ENCODE peak calls at places on chromosomes 2 and 18, in nine cellular contexts. J is breast epithelium, Z is mammary epithelial cell, A is neural progenitor cell, C is HepG2, D is tibial nerve, T is pancreas, O is tibial artery, P is prostate gland. V is an unnamed sample.

GRCh38 chr2:157107877-157108276 is 149.6 kb upstream of the GALNT5 start:
- DNase-seq in J (no peak), Z (peak; percentile 79), A (no peak), C (no peak), D (no peak), T (no peak), O (no peak), P (no peak), V (peak; percentile 8)

GRCh38 chr2:66390811-66391210 is 44.1 kb upstream of the MEIS1 start:
- DNase-seq in J (no peak), Z (peak; percentile 59), A (no peak), C (no peak), D (no peak), T (no peak), O (no peak), P (no peak), V (peak; percentile 77)

GRCh38 chr2:64296150-64296500 is 151.9 kb upstream of the PELI1 start:
- DNase-seq in J (no peak), Z (no peak), A (no peak), C (no peak), D (no peak), T (no peak), O (no peak), P (no peak), V (no peak)

GRCh38 chr2:45180033-45180746 is 170.9 kb upstream of the SIX2 start:
- DNase-seq in J (no peak), Z (no peak), A (no peak), C (no peak), D (no peak), T (no peak), O (no peak), P (no peak), V (no peak)

GRCh38 chr18:49966090-49966489 is 152.8 kb upstream of the ACAA2 start:
- DNase-seq in J (no peak), Z (no peak), A (no peak), C (no peak), D (no peak), T (no peak), O (no peak), P (no peak), V (no peak)

GRCh38 chr2:205763708-205764501 is 81.6 kb downstream of the NRP2 start:
- DNase-seq in J (no peak), Z (no peak), A (peak; percentile 86), C (no peak), D (peak; percentile 45), T (peak; percentile 21), O (peak; percentile 72), P (no peak), V (no peak)

GRCh38 chr2:159497256-159497655 is 119.1 kb downstream of the BAZ2B start:
- DNase-seq in J (no peak), Z (peak; percentile 84), A (no peak), C (peak; percentile 41), D (peak; percentile 4), T (no peak), O (no peak), P (no peak), V (peak; percentile 87)

GRCh38 chr2:207727256-207727655 is 15.8 kb downstream of the CCNYL1 start:
- DNase-seq in J (no peak), Z (peak; percentile 65), A (no peak), C (no peak), D (no peak), T (no peak), O (no peak), P (no peak), V (no peak)

GRCh38 chr2:238955648-238956531 is 108.0 kb downstream of the TWIST2 start:
- DNase-seq in J (no peak), Z (peak; percentile 29), A (no peak), C (no peak), D (no peak), T (no peak), O (peak; percentile 28), P (peak; percentile 1), V (peak; percentile 22)

GRCh38 chr2:202079289-202079688 is 6.2 kb downstream of the KIAA2012 start:
- DNase-seq in J (no peak), Z (peak; percentile 15), A (no peak), C (no peak), D (no peak), T (no peak), O (no peak), P (no peak), V (peak; percentile 44)

GRCh38 chr18:40493316-40493715 is 1461.7 kb upstream of the PIK3C3 start:
- DNase-seq in J (no peak), Z (no peak), A (no peak), C (no peak), D (no peak), T (no peak), O (no peak), P (no peak), V (no peak)

GRCh38 chr18:59902180-59902992 is 2.6 kb downstream of the PMAIP1 start:
- DNase-seq in J (no peak), Z (peak; percentile 76), A (no peak), C (no peak), D (no peak), T (no peak), O (no peak), P (no peak), V (no peak)

GRCh38 chr2:16655457-16655837 is 10.2 kb downstream of the CYRIA start:
- DNase-seq in J (no peak), Z (no peak), A (no peak), C (no peak), D (no peak), T (no peak), O (no peak), P (no peak), V (no peak)

GRCh38 chr2:28433215-28433614 is 40.6 kb downstream of the FOSL2 start:
- DNase-seq in J (no peak), Z (no peak), A (no peak), C (no peak), D (no peak), T (no peak), O (no peak), P (no peak), V (no peak)

GRCh38 chr2:26612034-26612433 is 29.1 kb downstream of the CIB4 start:
- DNase-seq in J (no peak), Z (no peak), A (no peak), C (no peak), D (no peak), T (no peak), O (peak; percentile 37), P (no peak), V (no peak)

GRCh38 chr2:187302146-187302545 is 145.9 kb downstream of the CALCRL start:
- DNase-seq in J (no peak), Z (no peak), A (no peak), C (no peak), D (no peak), T (no peak), O (no peak), P (no peak), V (no peak)

GRCh38 chr2:235563056-235563777 is 69.4 kb downstream of the AGAP1 start:
- DNase-seq in J (no peak), Z (no peak), A (no peak), C (no peak), D (no peak), T (no peak), O (no peak), P (no peak), V (no peak)

GRCh38 chr2:219281588-219281987 is 2.4 kb downstream of the DNAJB2 start:
- DNase-seq in J (no peak), Z (no peak), A (no peak), C (no peak), D (no peak), T (no peak), O (no peak), P (no peak), V (no peak)
- H3K27ac ChIP-seq in J (peak overlapping the region; percentile 6), Z (no peak overlapping the region), A (no peak overlapping the region), C (no peak overlapping the region), D (peak overlapping the region; percentile 66), T (no peak overlapping the region), O (peak overlapping the region; percentile 98), P (peak overlapping the region; percentile 94), V (no peak overlapping the region)

DNA sequence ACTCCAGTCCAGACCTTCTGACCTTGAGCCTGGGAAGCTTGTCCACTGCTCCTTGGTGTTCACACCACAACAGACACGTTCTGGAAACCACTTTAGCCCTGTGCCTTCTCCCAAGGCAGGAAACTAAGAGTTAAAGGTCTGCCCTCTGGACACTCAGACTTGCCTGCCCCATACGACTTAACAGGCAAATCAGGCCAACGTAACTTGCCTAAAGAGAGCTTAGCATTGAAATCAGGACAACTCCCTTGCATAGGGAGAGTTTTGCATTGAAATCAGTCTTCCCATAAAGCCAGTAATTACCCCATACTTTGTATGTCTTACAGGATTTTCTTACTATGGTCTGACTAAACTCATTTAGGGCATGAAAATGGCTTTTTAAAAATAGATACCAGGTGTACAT is 18.5 kb downstream of the NFE2L2 start:
- DNase-seq in J (no peak), Z (no peak), A (peak; percentile 17), C (no peak), D (no peak), T (no peak), O (no peak), P (no peak), V (no peak)
- H3K27ac ChIP-seq in J (peak overlapping the region; percentile 96), Z (no peak overlapping the region), A (no peak overlapping the region), C (peak overlapping the region; percentile 30), D (peak overlapping the region; percentile 41), T (peak overlapping the region; percentile 19), O (peak overlapping the region; percentile 9), P (no peak overlapping the region), V (peak overlapping the region; percentile 98)

DNA sequence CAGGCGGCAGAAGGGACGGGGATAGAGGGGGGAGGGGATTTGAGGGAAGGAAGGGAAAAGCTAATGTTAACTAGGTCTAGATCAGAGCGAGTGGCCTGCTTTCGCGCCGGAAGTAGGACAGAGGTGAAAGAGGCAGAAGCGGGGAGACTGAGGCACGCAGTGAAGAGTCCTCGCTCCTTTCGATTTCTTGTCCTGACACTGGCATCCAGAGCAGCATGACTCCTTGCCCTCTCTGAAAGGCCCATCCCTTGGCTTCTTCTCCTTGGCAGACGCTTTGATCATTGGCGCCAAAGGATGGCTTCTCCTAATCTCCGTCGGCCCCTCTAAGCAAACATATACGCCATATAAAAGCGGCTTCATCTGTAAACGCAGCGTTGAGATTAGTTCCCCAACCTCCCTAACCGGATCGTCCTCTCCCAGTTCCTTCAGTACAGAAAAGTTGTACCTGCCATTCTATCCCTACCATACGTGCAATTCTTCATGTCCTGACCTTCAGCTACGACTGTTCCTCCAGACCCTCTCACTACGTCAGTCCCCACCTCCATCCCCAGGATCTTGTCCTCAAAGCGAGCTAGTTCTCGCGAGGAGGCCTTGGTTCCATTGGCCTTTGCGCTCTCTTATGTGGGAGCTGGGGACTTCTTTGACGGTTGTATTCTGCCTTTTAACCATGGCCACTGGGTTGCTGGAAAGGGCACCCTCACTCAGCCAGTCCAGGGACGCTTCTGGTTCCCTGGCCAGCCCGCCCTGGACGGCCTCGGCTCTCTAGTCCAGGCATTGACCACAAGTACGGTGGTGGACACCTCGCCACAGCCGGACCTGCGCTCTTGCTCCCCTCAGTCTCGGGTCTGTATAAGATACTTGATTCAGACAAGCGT is 857 bp upstream of the NEUROD1 start:
- DNase-seq in J (no peak), Z (no peak), A (no peak), C (no peak), D (no peak), T (no peak), O (no peak), P (no peak), V (no peak)
- H3K27ac ChIP-seq in J (no peak overlapping the region), Z (no peak overlapping the region), A (no peak overlapping the region), C (no peak overlapping the region), D (no peak overlapping the region), T (no peak overlapping the region), O (no peak overlapping the region), P (no peak overlapping the region), V (no peak overlapping the region)

DNA sequence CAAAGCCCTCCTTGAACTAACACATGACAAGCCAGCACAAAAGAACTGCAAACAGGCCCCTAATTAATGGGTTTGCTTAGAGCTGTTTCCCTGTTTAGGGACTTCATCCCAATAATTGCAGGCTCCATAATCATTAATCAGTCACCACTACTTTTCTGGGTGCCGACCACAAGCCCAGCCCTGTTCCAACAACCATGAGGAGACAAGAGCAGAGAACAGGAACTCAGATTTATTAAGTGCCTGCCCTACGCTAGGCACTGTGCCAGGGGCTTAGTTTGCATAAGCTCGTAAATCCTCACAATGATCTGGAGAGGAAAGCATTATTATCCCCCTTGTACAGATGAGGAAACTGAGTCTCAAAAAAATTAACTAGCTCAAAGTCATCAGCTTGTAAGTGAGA is 122.8 kb upstream of the PKDCC start:
- DNase-seq in J (no peak), Z (no peak), A (no peak), C (no peak), D (no peak), T (no peak), O (no peak), P (no peak), V (no peak)
- H3K27ac ChIP-seq in J (no peak overlapping the region), Z (no peak overlapping the region), A (no peak overlapping the region), C (no peak overlapping the region), D (no peak overlapping the region), T (no peak overlapping the region), O (no peak overlapping the region), P (no peak overlapping the region), V (no peak overlapping the region)